ENCODE peak calls at places on chromosomes 3 and 15, in seven cellular contexts. Z, O, J, C, I, A and E are unnamed samples.

GRCh38 chr3:116302087-116302747 is 143.1 kb downstream of the LSAMP start:
- DNase-seq in J (peak; percentile 41), Z (no peak), C (no peak), O (no peak), I (no peak), A (no peak), E (no peak)

GRCh38 chr15:74842581-74843444 is at the start of gene ULK3:
- DNase-seq in Z (peak; percentile 96), I (peak; percentile 93), C (peak; percentile 96), A (peak; percentile 94), O (peak; percentile 91), J (peak; percentile 79), E (peak; percentile 92)

GRCh38 chr3:138947303-138948121 is 495 bp downstream of the FOXL2NB start:
- DNase-seq in J (no peak), Z (peak; percentile 20), C (no peak), A (no peak), I (no peak), O (no peak), E (no peak)

GRCh38 chr3:41369838-41370237 is 170.5 kb downstream of the CTNNB1 start:
- DNase-seq in A (no peak), C (no peak), O (no peak), Z (no peak), J (no peak), I (no peak), E (no peak)

GRCh38 chr15:69685524-69686452 is 233.2 kb downstream of the RPLP1 start:
- DNase-seq in A (no peak), Z (no peak), I (no peak), J (no peak), C (no peak), O (no peak), E (no peak)

GRCh38 chr15:88653200-88654064 is 14.6 kb downstream of the ISG20 start:
- DNase-seq in O (no peak), A (no peak), Z (no peak), C (no peak), I (peak; percentile 76), J (no peak), E (no peak)

GRCh38 chr3:140972833-140973232 is 31.2 kb downstream of the SLC25A36 start:
- DNase-seq in I (no peak), C (no peak), J (peak; percentile 16), O (no peak), A (no peak), Z (no peak), E (no peak)

GRCh38 chr15:89587955-89588354 is 12.7 kb downstream of the TICRR start:
- DNase-seq in J (peak; percentile 67), I (no peak), Z (no peak), C (no peak), O (no peak), A (no peak), E (no peak)

GRCh38 chr15:57375827-57376694 is at the start of gene CGNL1:
- DNase-seq in J (peak; percentile 36), O (no peak), I (no peak), C (peak; percentile 88), A (peak; percentile 73), Z (peak; percentile 17), E (peak; percentile 28)

GRCh38 chr3:87298111-87298718 is 21.8 kb upstream of the POU1F1 start:
- DNase-seq in C (no peak), O (no peak), Z (peak; percentile 38), J (peak; percentile 24), I (no peak), A (no peak), E (no peak)

GRCh38 chr15:42091753-42092665 is 2.4 kb downstream of the PLA2G4D start:
- DNase-seq in A (no peak), Z (no peak), I (peak; percentile 84), J (no peak), O (no peak), C (no peak), E (no peak)

GRCh38 chr3:56782215-56782614 is 19.5 kb downstream of the ARHGEF3 start:
- DNase-seq in J (no peak), O (no peak), A (no peak), Z (no peak), I (no peak), C (no peak), E (no peak)

GRCh38 chr3:56691165-56692000 is 8.3 kb upstream of the TASOR start:
- DNase-seq in O (no peak), I (no peak), C (no peak), Z (no peak), A (no peak), J (no peak), E (no peak)

GRCh38 chr3:186746008-186746407 is 28.8 kb downstream of the KNG1 start:
- DNase-seq in A (no peak), O (no peak), J (peak; percentile 75), I (no peak), Z (peak; percentile 37), C (no peak), E (no peak)

GRCh38 chr15:41483115-41483514 is 10.6 kb upstream of the ITPKA start:
- DNase-seq in J (no peak), A (no peak), I (no peak), C (no peak), Z (peak; percentile 49), O (no peak), E (no peak)

GRCh38 chr3:8822141-8822540 is 52.7 kb upstream of the OXTR start:
- DNase-seq in Z (no peak), J (peak; percentile 68), O (no peak), C (no peak), I (no peak), A (no peak), E (no peak)

GRCh38 chr3:126951561-126951960 is 31.4 kb upstream of the PLXNA1 start:
- DNase-seq in A (peak; percentile 3), J (no peak), C (peak; percentile 27), O (no peak), Z (no peak), I (peak; percentile 34), E (no peak)

GRCh38 chr3:165273411-165273810 is 77.2 kb upstream of the SLITRK3 start:
- DNase-seq in A (no peak), J (no peak), C (no peak), Z (no peak), O (no peak), I (no peak), E (no peak)

GRCh38 chr3:133643611-133644010 is 18.1 kb downstream of the TOPBP1 start:
- DNase-seq in C (no peak), Z (no peak), A (no peak), O (no peak), J (no peak), I (no peak), E (no peak)

GRCh38 chr3:146345900-146346299 is 95.0 kb upstream of the PLSCR4 start:
- DNase-seq in A (no peak), I (no peak), Z (no peak), J (no peak), O (no peak), C (no peak), E (no peak)

GRCh38 chr3:141129049-141130038 is 78.2 kb downstream of the SPSB4 start:
- DNase-seq in C (no peak), I (no peak), Z (no peak), A (peak; percentile 45), O (no peak), J (no peak), E (no peak)

GRCh38 chr3:52331091-52331490 is 15.0 kb downstream of the DNAH1 start:
- DNase-seq in C (no peak), O (no peak), A (no peak), Z (no peak), J (no peak), I (no peak), E (no peak)

GRCh38 chr15:42065008-42065407 is 29.4 kb downstream of the PLA2G4D start:
- DNase-seq in Z (no peak), I (no peak), J (no peak), A (no peak), O (no peak), C (no peak), E (peak; percentile 29)

GRCh38 chr15:99703603-99704443 is 29.4 kb downstream of the LYSMD4 start:
- DNase-seq in C (no peak), O (peak; percentile 56), I (no peak), J (peak; percentile 90), Z (peak; percentile 71), A (no peak), E (no peak)

GRCh38 chr3:72187131-72187530 is 402.2 kb upstream of the PROK2 start:
- DNase-seq in C (no peak), O (no peak), J (no peak), A (no peak), Z (peak; percentile 37), I (no peak), E (no peak)

GRCh38 chr3:126859415-126860246 is 123.3 kb upstream of the PLXNA1 start:
- DNase-seq in C (no peak), A (no peak), Z (no peak), J (no peak), I (no peak), O (no peak), E (peak; percentile 19)

GRCh38 chr3:29649815-29650547 is 369.1 kb downstream of the RBMS3 start:
- DNase-seq in O (peak; percentile 4), I (no peak), A (no peak), J (peak; percentile 48), Z (peak; percentile 0), C (no peak), E (no peak)

GRCh38 chr3:169323580-169324453 is 339.7 kb downstream of the MECOM start:
- DNase-seq in I (no peak), O (no peak), Z (no peak), J (peak; percentile 83), A (no peak), C (no peak), E (no peak)

GRCh38 chr15:74464897-74465296 is 3.9 kb upstream of the UBL7 start:
- DNase-seq in A (no peak), J (no peak), Z (no peak), O (no peak), I (no peak), C (no peak), E (no peak)

GRCh38 chr3:48558446-48559134 is 2.0 kb upstream of the PFKFB4 start:
- DNase-seq in Z (no peak), O (no peak), J (no peak), C (no peak), A (no peak), I (no peak), E (no peak)
- TF ChIP-seq CTCF in Z (peak; percentile 51), O (no peak), J (no peak), C (no peak), A (no peak), I (peak; percentile 65), E (peak; percentile 33)

GRCh38 chr15:29018406-29018805 is 132.6 kb downstream of the APBA2 start:
- DNase-seq in C (no peak), A (no peak), J (no peak), Z (no peak), O (no peak), I (peak; percentile 71), E (no peak)
- TF ChIP-seq CTCF in C (no peak), A (no peak), J (no peak), Z (no peak), O (peak; percentile 2), I (peak; percentile 39), E (no peak)

DNA sequence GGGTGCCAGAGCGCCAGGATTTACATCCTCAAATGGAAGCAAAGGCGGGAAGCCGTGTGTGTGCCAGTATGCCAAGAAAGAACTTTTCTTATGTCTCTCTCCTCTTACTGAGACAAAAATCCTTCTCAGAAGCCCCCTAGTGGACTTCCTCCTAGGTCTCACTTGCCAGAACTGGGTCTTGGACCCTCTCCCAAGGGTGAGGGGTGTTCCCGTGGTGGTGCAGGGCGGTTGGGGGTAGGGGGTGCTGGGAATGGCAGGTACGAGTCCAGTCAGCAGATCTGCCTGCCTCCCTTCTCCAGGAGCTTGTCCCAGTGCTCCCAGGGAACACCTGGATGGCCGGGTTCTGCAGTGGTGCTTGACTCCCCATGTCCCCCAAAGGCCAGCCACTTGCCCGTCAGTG is 52.0 kb downstream of the CORO2B start:
- DNase-seq in O (no peak), A (no peak), C (no peak), I (no peak), Z (peak; percentile 15), J (no peak), E (no peak)
- TF ChIP-seq CTCF in O (no peak), A (no peak), C (no peak), I (no peak), Z (peak; percentile 38), J (no peak), E (no peak)

GRCh38 chr3:65914740-65915366 is 123.9 kb downstream of the MAGI1 start:
- DNase-seq in C (no peak), I (no peak), Z (no peak), A (no peak), J (no peak), O (peak; percentile 33), E (no peak)
- TF ChIP-seq CTCF in C (no peak), I (peak; percentile 32), Z (no peak), A (no peak), J (peak; percentile 7), O (peak; percentile 8), E (no peak)